ENCODE peak calls at places on chromosomes 3 and 15, in five cellular contexts. Z is ovary, R is brain microvascular endothelial cell, O is upper lobe of left lung, T is keratinocyte. H is an unnamed sample.

GRCh38 chr3:134351421-134351820 is 22.8 kb downstream of the AMOTL2 start:
- DNase-seq in Z (no peak), R (no peak), O (no peak), T (no peak), H (no peak)

GRCh38 chr15:73340502-73341192 is 28.1 kb downstream of the HCN4 start:
- DNase-seq in Z (no peak), R (no peak), O (no peak), T (no peak), H (no peak)

GRCh38 chr3:100993309-100993708 is at the start of gene ABI3BP:
- DNase-seq in Z (peak), R (peak), O (peak), T (no peak), H (no peak)

GRCh38 chr15:81880833-81881232 is 165.0 kb downstream of the MEX3B start:
- DNase-seq in Z (no peak), R (no peak), O (no peak), T (no peak), H (no peak)

GRCh38 chr3:42264399-42265058 is 1.5 kb downstream of the CCK start:
- DNase-seq in Z (no peak), R (peak), O (peak), T (peak), H (no peak)

GRCh38 chr3:183490653-183491052 is 62.2 kb upstream of the MCF2L2 start:
- DNase-seq in Z (no peak), R (no peak), O (peak), T (no peak), H (no peak)

GRCh38 chr3:110711851-110712396 is 359.7 kb upstream of the NECTIN3 start:
- DNase-seq in Z (no peak), R (peak), O (no peak), T (no peak), H (no peak)

GRCh38 chr3:21913791-21914190 is 162.8 kb upstream of the ZNF385D start:
- DNase-seq in Z (no peak), R (peak), O (no peak), T (no peak), H (no peak)

GRCh38 chr3:72614394-72615074 is 233.7 kb downstream of the SHQ1 start:
- DNase-seq in Z (no peak), R (no peak), O (no peak), T (no peak), H (no peak)

GRCh38 chr3:107205354-107205753 is 171.9 kb upstream of the CCDC54 start:
- DNase-seq in Z (no peak), R (no peak), O (no peak), T (no peak), H (no peak)

GRCh38 chr3:107204121-107204520 is 173.1 kb upstream of the CCDC54 start:
- DNase-seq in Z (no peak), R (no peak), O (no peak), T (no peak), H (no peak)

GRCh38 chr3:107206945-107207344 is 170.3 kb upstream of the CCDC54 start:
- DNase-seq in Z (no peak), R (no peak), O (no peak), T (no peak), H (no peak)

GRCh38 chr3:107208100-107208499 is 169.1 kb upstream of the CCDC54 start:
- DNase-seq in Z (no peak), R (peak), O (no peak), T (no peak), H (no peak)

DNA sequence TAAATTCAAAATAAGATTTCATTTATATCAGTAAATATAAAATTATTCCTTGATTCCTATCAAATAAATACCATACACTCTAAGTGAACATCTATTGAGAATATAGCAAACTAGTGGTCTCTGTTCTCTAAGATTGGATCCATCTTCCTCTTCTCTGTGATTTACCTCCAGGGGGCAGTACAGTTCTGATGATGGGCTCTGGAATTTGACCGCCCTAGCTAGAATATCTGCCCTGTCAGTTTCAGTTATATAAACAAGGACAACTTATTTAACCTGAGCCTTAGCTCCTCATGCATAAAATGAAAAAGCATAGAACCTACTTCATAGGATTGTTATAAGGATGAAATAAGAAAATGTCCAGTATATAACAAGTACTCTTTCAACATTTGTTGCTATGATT is 171.1 kb upstream of the CCDC54 start:
- DNase-seq in Z (no peak), R (peak), O (no peak), T (no peak), H (no peak)
- TF ChIP-seq CTCF in Z (no peak), R (peak), O (no peak), T (peak), H (peak)

GRCh38 chr3:16102187-16102561 is 72.3 kb upstream of the GALNT15 start:
- DNase-seq in Z (no peak), R (no peak), O (no peak), T (no peak), H (no peak)

GRCh38 chr3:16102905-16103364 is 71.5 kb upstream of the GALNT15 start:
- DNase-seq in Z (no peak), R (peak), O (no peak), T (no peak), H (no peak)

GRCh38 chr3:16104161-16104560 is 70.3 kb upstream of the GALNT15 start:
- DNase-seq in Z (no peak), R (no peak), O (no peak), T (no peak), H (no peak)

GRCh38 chr3:16103472-16103871 is 71.0 kb upstream of the GALNT15 start:
- DNase-seq in Z (no peak), R (peak), O (no peak), T (no peak), H (no peak)

GRCh38 chr3:16101295-16102186 is 72.9 kb upstream of the GALNT15 start:
- DNase-seq in Z (no peak), R (peak), O (no peak), T (peak), H (no peak)
- TF ChIP-seq CTCF in Z (no peak), R (no peak), O (no peak), T (no peak), H (no peak)

GRCh38 chr3:78974181-78974770 is 793.5 kb downstream of the ROBO1 start:
- DNase-seq in Z (no peak), R (peak), O (no peak), T (no peak), H (no peak)

GRCh38 chr3:78979083-78979482 is 788.7 kb downstream of the ROBO1 start:
- DNase-seq in Z (no peak), R (no peak), O (no peak), T (no peak), H (no peak)

GRCh38 chr3:78977073-78977472 is 790.7 kb downstream of the ROBO1 start:
- DNase-seq in Z (no peak), R (no peak), O (no peak), T (no peak), H (no peak)

GRCh38 chr3:78976200-78976599 is 791.6 kb downstream of the ROBO1 start:
- DNase-seq in Z (no peak), R (no peak), O (no peak), T (no peak), H (no peak)

GRCh38 chr3:78978037-78978436 is 789.8 kb downstream of the ROBO1 start:
- DNase-seq in Z (no peak), R (no peak), O (no peak), T (no peak), H (no peak)
- TF ChIP-seq CTCF in Z (no peak), R (peak), O (no peak), T (peak), H (no peak)

DNA sequence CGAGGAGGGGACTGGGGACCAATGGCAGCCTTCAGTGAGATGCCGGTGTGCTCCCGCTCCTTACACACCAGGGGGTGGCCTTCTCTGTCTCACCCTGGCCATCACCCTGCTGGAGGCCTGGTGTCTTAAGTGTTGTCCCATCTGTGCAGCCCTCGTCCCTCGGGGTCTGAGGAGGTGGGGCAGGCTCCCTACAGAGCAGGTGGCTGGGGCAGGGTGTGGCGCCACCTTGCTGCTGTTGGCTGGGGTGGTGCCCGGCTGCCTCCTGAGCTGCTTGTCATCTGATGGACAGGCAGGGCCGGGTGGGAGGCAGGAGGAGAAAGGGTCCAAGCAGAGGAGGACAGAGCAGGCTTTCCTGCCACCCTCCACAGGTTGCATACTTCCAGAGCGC is 25.9 kb downstream of the PTPN23 start:
- DNase-seq in Z (no peak), R (no peak), O (no peak), T (no peak), H (no peak)
- TF ChIP-seq CTCF in Z (no peak), R (no peak), O (no peak), T (peak), H (no peak)

DNA sequence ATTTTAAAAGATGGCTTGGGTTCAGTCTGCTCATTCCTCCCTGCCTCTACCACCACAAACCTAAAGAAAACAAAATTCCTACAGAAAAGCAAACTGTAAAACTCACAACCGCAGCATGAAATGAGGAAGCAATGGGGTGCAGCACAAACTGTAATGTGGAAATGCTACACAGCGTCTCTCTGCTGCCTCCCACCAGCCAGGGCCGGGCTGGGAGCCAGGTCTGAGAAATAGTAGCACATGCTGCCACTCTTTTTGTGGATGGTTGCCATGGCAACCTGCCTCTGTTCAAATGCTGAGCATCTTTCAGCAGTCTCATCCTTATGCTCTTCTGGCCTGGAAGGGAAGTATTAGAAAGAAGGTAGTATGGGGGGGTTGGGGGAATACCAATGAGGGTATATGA is 55.4 kb downstream of the EOMES start:
- DNase-seq in Z (peak), R (peak), O (peak), T (no peak), H (no peak)
- TF ChIP-seq CTCF in Z (no peak), R (peak), O (no peak), T (no peak), H (no peak)

DNA sequence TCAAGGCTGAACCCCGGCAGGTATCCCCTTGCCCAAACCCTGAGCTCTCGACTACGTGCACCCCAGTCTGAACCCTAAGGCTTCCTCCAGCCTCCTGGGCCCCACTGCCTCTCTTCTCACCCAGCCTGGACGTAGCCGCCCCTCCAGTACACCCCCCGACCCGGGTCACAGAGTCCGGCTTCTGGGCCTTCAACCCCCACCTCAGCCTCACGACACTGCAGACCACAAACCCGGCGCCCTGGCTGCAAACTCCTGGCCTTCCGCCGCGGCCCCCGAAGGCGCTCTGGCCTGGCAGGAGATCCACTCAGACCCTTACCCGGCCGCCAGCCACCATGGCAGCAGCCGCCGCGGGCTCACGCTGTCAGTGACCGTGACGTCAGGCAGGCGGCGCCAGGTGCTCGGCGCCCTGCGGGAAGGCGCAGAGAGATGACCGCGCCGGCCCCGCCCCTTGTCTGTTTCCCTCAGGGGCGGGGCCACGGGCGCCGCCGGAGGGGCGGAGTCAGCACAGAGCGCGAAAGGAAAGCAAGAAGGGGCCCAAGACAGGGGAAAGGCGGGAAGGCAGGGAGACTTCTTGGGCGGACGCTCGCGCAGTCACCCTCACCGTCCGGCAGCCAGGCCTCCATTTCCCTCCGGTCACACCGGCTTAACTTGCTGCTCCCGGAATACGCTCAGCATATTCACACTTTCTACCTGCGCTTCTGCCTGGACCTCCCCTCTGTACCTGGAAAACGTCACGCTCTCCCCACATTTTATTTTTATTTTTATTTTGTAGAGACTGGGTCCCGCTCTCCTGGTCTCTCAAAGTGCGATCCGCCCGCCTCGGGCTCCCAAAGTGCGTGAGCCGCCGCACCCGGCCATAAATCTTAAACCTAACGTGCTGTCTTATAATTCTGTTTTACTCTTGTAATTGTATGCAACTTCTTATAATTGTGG is at the start of gene RMDN3:
- DNase-seq in Z (peak), R (peak), O (peak), T (no peak), H (peak)
- TF ChIP-seq CTCF in Z (no peak), R (no peak), O (peak), T (no peak), H (no peak)

GRCh38 chr3:17033516-17034168 is 148.9 kb downstream of the PLCL2 start:
- DNase-seq in Z (no peak), R (no peak), O (no peak), T (no peak), H (peak)
- TF ChIP-seq CTCF in Z (no peak), R (no peak), O (no peak), T (no peak), H (no peak)

DNA sequence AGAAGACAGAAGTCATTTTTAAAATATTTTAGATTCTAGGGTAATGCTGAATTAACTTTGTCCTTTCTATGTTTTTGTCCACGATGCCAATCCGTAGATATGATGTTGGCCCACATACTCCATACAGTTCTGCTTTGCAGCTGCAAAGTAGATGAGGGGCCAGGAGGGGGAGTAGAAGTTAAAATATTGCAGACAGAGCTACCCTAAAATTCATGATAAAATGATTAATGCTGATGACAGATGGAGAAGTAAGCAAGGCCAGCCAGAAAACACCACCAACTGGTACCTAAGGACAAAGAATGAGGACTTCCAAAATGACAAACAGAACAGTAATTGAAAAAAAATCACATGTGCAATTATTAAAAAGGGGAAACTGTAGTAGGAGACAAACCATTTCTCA is 756.6 kb upstream of the ARPP21 start:
- DNase-seq in Z (no peak), R (peak), O (no peak), T (no peak), H (no peak)
- TF ChIP-seq CTCF in Z (no peak), R (peak), O (no peak), T (no peak), H (no peak)